ENCODE peak calls at places on chromosomes 1 and 21, in four cellular contexts. S is spleen; B is mesothelial cell of epicardium; V is CD4-positive, alpha-beta T cell. Q is an unnamed sample.

GRCh38 chr21:26800001-26800400 is 45.2 kb downstream of the ADAMTS1 start:
- DNase-seq in S (no peak), V (no peak), B (no peak), Q (no peak)

GRCh38 chr1:195278644-195279043 is 1329.6 kb downstream of the KCNT2 start:
- DNase-seq in S (no peak), V (no peak), B (no peak), Q (no peak)

GRCh38 chr1:32990887-32991286 is 26.3 kb upstream of the RNF19B start:
- DNase-seq in V (no peak), B (no peak), S (no peak), Q (no peak)

GRCh38 chr1:20530901-20531300 is 21.5 kb upstream of the FAM43B start:
- DNase-seq in B (no peak), S (no peak), V (no peak), Q (no peak)

GRCh38 chr1:54403808-54404261 is 2.4 kb downstream of the SSBP3 start:
- DNase-seq in S (peak), V (no peak), B (no peak), Q (no peak)

GRCh38 chr1:179807691-179808485 is 64.8 kb downstream of the FAM163A start:
- DNase-seq in B (no peak), S (peak), V (no peak), Q (no peak)

GRCh38 chr1:226630592-226630991 is 82.0 kb downstream of the STUM start:
- DNase-seq in V (no peak), S (no peak), B (no peak), Q (no peak)

GRCh38 chr1:89844860-89845259 is 24.0 kb downstream of the LRRC8D start:
- DNase-seq in B (no peak), S (no peak), V (no peak), Q (no peak)

GRCh38 chr21:28719731-28720130 is 272.9 kb downstream of the LTN1 start:
- DNase-seq in S (no peak), V (no peak), B (no peak), Q (no peak)

GRCh38 chr1:31501505-31501904 is 74.8 kb upstream of the TINAGL1 start:
- DNase-seq in B (no peak), V (no peak), S (no peak), Q (no peak)
- TF ChIP-seq CTCF in B (no peak), V (no peak), S (no peak), Q (peak)

GRCh38 chr1:26530898-26531598 is 1.5 kb downstream of the RPS6KA1 start:
- DNase-seq in S (peak), B (no peak), V (no peak), Q (no peak)
- TF ChIP-seq CTCF in S (no peak), B (no peak), V (no peak), Q (no peak)

GRCh38 chr21:16457498-16457897 is 727.7 kb downstream of the USP25 start:
- DNase-seq in V (no peak), B (no peak), S (no peak), Q (no peak)

GRCh38 chr21:16455978-16456377 is 726.2 kb downstream of the USP25 start:
- DNase-seq in B (no peak), V (no peak), S (no peak), Q (no peak)

GRCh38 chr21:16455526-16455925 is 725.7 kb downstream of the USP25 start:
- DNase-seq in V (no peak), B (no peak), S (no peak), Q (no peak)

DNA sequence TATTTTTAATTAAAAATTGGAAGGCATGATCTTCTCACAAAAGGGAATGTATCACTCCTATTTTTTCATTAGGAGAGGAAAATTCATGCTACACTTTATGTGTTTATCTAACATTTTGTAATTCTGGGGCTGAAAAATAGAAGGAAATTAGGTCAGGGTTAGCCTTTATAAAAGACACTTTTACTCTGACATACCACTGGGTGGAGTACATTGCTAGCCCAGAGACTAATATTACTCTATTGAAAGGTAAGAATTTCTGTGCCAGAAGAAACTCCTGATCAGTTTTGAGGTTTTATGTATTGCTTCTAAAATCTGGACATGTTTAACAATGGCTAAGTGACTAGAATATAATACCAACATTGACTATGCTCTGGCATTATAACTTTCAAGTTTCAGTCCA is 724.6 kb downstream of the USP25 start:
- DNase-seq in S (no peak), B (no peak), V (no peak), Q (no peak)
- TF ChIP-seq CTCF in S (no peak), B (no peak), V (no peak), Q (peak)

DNA sequence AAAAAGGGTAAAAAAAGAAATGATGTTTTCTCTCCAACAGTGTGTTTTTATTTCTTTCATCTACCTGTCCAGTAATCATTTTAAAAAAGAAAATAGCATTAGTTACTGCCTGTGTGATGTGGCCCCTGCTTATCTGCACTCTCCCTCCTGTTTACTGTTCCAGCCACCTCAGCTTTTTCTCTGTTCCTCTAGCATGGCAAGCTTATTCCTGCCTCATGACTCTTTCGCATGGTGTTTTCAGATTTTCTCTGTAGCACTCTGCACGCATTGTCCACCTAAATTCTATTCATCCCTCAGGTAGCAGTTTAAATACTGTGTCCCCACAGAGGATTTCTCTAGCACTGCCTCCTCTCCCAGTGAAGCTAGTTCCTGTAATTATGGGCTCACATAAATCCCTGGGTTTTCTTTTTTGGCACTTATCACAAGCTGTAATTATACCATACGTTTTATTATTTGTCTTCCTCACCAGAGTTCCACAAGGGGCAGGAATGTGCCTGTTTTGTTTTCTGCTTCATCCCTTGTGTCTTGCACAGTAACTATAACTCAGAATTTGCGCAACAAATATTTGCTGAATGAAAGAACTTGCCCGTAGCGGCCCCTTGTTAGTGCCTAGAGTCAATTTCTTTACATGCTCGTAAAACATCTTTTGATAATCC is 51.4 kb upstream of the LRIG2 start:
- DNase-seq in S (no peak), B (no peak), V (no peak), Q (no peak)
- TF ChIP-seq CTCF in S (no peak), B (no peak), V (no peak), Q (no peak)